ENCODE peak calls at places on chromosomes 4 and X, in ten cellular contexts. I is kidney glomerular epithelial cell; K is activated CD4-positive, alpha-beta T cell treated with anti-CD3 and anti-CD28 coated beads, Interleukin-2, amount 10 ng/mL, durations not matched to agents 7 days and 5 days; E is NCI-H187 treated with DMSO at 0.1 percent for 48 hours; S is C1 segment of cervical spinal cord; A is CMK; V is neuronal stem cell; B is stimulated activated CD8-positive, alpha-beta memory T cell treated with anti-CD3 and anti-CD28 coated beads, Interleukin-4, amount 100 ng/mL, for 24 hours; G is activated CD8-positive, alpha-beta memory T cell treated with anti-CD3 and anti-CD28 coated beads for 48 hours; J is activated naive CD4-positive, alpha-beta T cell treated with anti-CD3 and anti-CD28 coated beads, Interleukin-2, amount 50 U/mL, for 16 hours. Y is an unnamed sample.
A peak's percentile ranks its signal among the peaks of the same experiment; 100 is the strongest.

GRCh38 chr4:106473515-106473914 is 104.9 kb upstream of the GIMD1 start:
- DNase-seq in S (no peak), I (no peak), E (no peak), V (no peak), J (no peak), K (no peak), B (no peak), G (no peak), A (no peak), Y (no peak)

GRCh38 chr4:2831611-2832308 is 11.9 kb upstream of the ADD1 start:
- DNase-seq in I (no peak), S (no peak), G (no peak), K (no peak), E (no peak), J (peak; percentile 7), B (no peak), A (no peak), V (no peak), Y (no peak)

GRCh38 chrX:2741386-2741785 is 10.5 kb upstream of the XG start:
- DNase-seq in A (no peak), I (no peak), E (no peak), G (no peak), B (no peak), V (no peak), J (no peak), K (no peak), S (no peak), Y (no peak)

GRCh38 chrX:20739038-20739745 is 472.5 kb upstream of the RPS6KA3 start:
- DNase-seq in E (no peak), J (no peak), V (no peak), I (no peak), K (no peak), A (no peak), B (no peak), G (no peak), S (no peak), Y (no peak)

GRCh38 chr4:187972135-187972534 is 23.4 kb upstream of the ZFP42 start:
- DNase-seq in S (no peak), V (no peak), B (no peak), K (no peak), I (no peak), E (no peak), J (no peak), A (no peak), G (no peak), Y (no peak)

GRCh38 chrX:45747905-45748304 is 547.2 kb upstream of the DIPK2B start:
- DNase-seq in A (no peak), V (no peak), K (no peak), S (no peak), B (no peak), E (no peak), G (no peak), I (no peak), J (no peak), Y (no peak)

GRCh38 chrX:102599950-102600579 is 750 bp downstream of the ARMCX5 start:
- DNase-seq in K (no peak), B (no peak), A (no peak), I (no peak), E (no peak), G (no peak), S (no peak), J (no peak), V (no peak), Y (no peak)

GRCh38 chr4:173046818-173047217 is 121.8 kb upstream of the GALNT7 start:
- DNase-seq in E (peak; percentile 82), A (no peak), V (no peak), J (no peak), S (no peak), K (no peak), G (no peak), I (peak; percentile 95), B (no peak), Y (peak; percentile 57)

GRCh38 chr4:163448541-163449203 is 24.9 kb downstream of the TKTL2 start:
- DNase-seq in I (no peak), V (no peak), K (no peak), G (no peak), J (no peak), S (no peak), A (no peak), E (no peak), B (no peak), Y (no peak)

GRCh38 chr4:126269106-126269505 is 954.4 kb downstream of the FAT4 start:
- DNase-seq in K (no peak), V (no peak), E (no peak), G (no peak), I (no peak), A (no peak), S (no peak), B (no peak), J (no peak), Y (no peak)

GRCh38 chrX:1659664-1660461 is 45.0 kb downstream of the ASMT start:
- DNase-seq in E (no peak), G (no peak), I (no peak), A (no peak), V (no peak), S (no peak), B (no peak), K (no peak), J (no peak), Y (no peak)

GRCh38 chrX:129980043-129980442 is 2.4 kb upstream of the BCORL1 start:
- DNase-seq in A (no peak), B (no peak), J (peak; percentile 25), K (no peak), G (no peak), I (no peak), V (no peak), S (peak; percentile 17), E (no peak), Y (no peak)

GRCh38 chrX:150854856-150855255 is 43.6 kb downstream of the CD99L2 start:
- DNase-seq in G (no peak), A (no peak), V (no peak), J (no peak), S (no peak), I (no peak), B (no peak), E (no peak), K (no peak), Y (no peak)

GRCh38 chr4:153115322-153116100 is 88.7 kb upstream of the TRIM2 start:
- DNase-seq in J (peak; percentile 70), E (no peak), I (peak; percentile 74), V (no peak), B (peak; percentile 54), S (no peak), G (peak; percentile 48), A (no peak), K (peak; percentile 90), Y (no peak)

GRCh38 chr4:153220709-153221367 is 16.6 kb downstream of the TRIM2 start:
- DNase-seq in K (no peak), A (no peak), B (no peak), I (no peak), S (no peak), J (no peak), E (no peak), V (no peak), G (no peak), Y (no peak)

GRCh38 chr4:183716302-183716701 is 57.2 kb downstream of the TRAPPC11 start:
- DNase-seq in V (no peak), B (no peak), K (no peak), E (no peak), S (no peak), G (no peak), J (no peak), I (no peak), A (no peak), Y (no peak)

GRCh38 chr4:142347241-142347640 is 498.9 kb downstream of the INPP4B start:
- DNase-seq in B (no peak), K (no peak), V (no peak), S (no peak), G (no peak), I (no peak), E (no peak), J (no peak), A (no peak), Y (peak; percentile 42)

GRCh38 chr4:25970691-25971427 is 56.8 kb downstream of the SMIM20 start:
- DNase-seq in J (no peak), V (no peak), I (peak; percentile 44), G (no peak), K (no peak), B (no peak), A (no peak), S (peak; percentile 42), E (no peak), Y (no peak)

GRCh38 chrX:129842510-129843208 is 1.0 kb downstream of the ZDHHC9 start:
- DNase-seq in V (no peak), I (no peak), G (no peak), S (peak; percentile 48), A (no peak), B (no peak), K (no peak), E (no peak), J (no peak), Y (no peak)

GRCh38 chr4:101157415-101158135 is 189.8 kb downstream of the PPP3CA start:
- DNase-seq in I (no peak), A (no peak), V (no peak), J (no peak), E (no peak), B (no peak), S (no peak), K (no peak), G (no peak), Y (no peak)

GRCh38 chr4:78379991-78380739 is 171.4 kb upstream of the ANXA3 start:
- DNase-seq in V (no peak), I (peak; percentile 35), J (no peak), A (no peak), S (no peak), K (no peak), B (no peak), E (no peak), G (no peak), Y (no peak)

GRCh38 chrX:72306851-72307645 is 1.3 kb upstream of the CITED1 start:
- DNase-seq in B (no peak), I (peak; percentile 50), K (no peak), S (peak; percentile 35), E (no peak), A (peak; percentile 44), G (no peak), J (peak; percentile 25), V (peak; percentile 56), Y (peak; percentile 64)

GRCh38 chrX:40112996-40113395 is 15.2 kb upstream of the BCOR start:
- DNase-seq in J (no peak), K (no peak), I (no peak), A (no peak), E (no peak), S (no peak), V (no peak), G (no peak), B (no peak), Y (no peak)

GRCh38 chr4:176833416-176833815 is 40.7 kb upstream of the VEGFC start:
- DNase-seq in V (no peak), J (no peak), A (no peak), B (no peak), G (no peak), K (no peak), I (no peak), E (no peak), S (no peak), Y (no peak)

GRCh38 chrX:49172280-49172780 is 632 bp downstream of the PLP2 start:
- DNase-seq in I (no peak), J (peak; percentile 63), B (peak; percentile 59), S (peak; percentile 39), G (peak; percentile 53), A (peak; percentile 73), E (no peak), V (no peak), K (peak; percentile 76), Y (peak; percentile 62)

GRCh38 chr4:119942806-119943205 is 123.8 kb downstream of the MAD2L1 start:
- DNase-seq in G (no peak), K (no peak), E (no peak), S (no peak), A (no peak), V (no peak), J (no peak), I (no peak), B (no peak), Y (no peak)

GRCh38 chrX:130878350-130879341 is 24.4 kb downstream of the ENOX2 start:
- DNase-seq in S (no peak), J (no peak), V (no peak), E (peak; percentile 13), A (no peak), K (no peak), G (no peak), B (no peak), I (peak; percentile 31), Y (peak; percentile 21)

GRCh38 chr4:6855692-6856297 is 53.8 kb upstream of the TBC1D14 start:
- DNase-seq in K (peak; percentile 14), E (peak; percentile 15), J (no peak), G (no peak), V (no peak), A (no peak), B (no peak), S (no peak), I (no peak), Y (peak; percentile 27)